ENCODE peak calls at places on chromosomes 12 and 14, in ten cellular contexts. S is OCI-LY7, Q is choroid plexus epithelial cell, M is cardiac fibroblast, I is stomach, G is esophagus squamous epithelium, D is AG04449, X is ascending aorta, O is astrocyte of the cerebellum, R is fibroblast of lung. K is an unnamed sample.

GRCh38 chr12:80781313-80781712 is 64.6 kb downstream of the MYF5 start:
- DNase-seq in S (no peak), Q (no peak), M (no peak), I (no peak), G (no peak), D (no peak), X (no peak), O (no peak), R (no peak), K (no peak)

GRCh38 chr12:18443768-18444437 is 182.6 kb downstream of the PIK3C2G start:
- DNase-seq in S (no peak), Q (peak), M (peak), I (no peak), G (no peak), D (no peak), X (no peak), O (peak), R (no peak), K (no peak)

GRCh38 chr14:30610719-30611388 is 11.3 kb upstream of the SCFD1 start:
- DNase-seq in S (peak), Q (peak), M (peak), I (peak), G (no peak), D (no peak), X (no peak), O (peak), R (peak), K (no peak)

GRCh38 chr12:119710374-119710773 is 42.4 kb downstream of the PRKAB1 start:
- DNase-seq in S (no peak), Q (no peak), M (no peak), I (peak), G (no peak), D (no peak), X (no peak), O (no peak), R (no peak), K (no peak)

GRCh38 chr12:108112815-108113556 is 16.1 kb upstream of the WSCD2 start:
- DNase-seq in S (no peak), Q (no peak), M (no peak), I (no peak), G (no peak), D (no peak), X (peak), O (no peak), R (no peak), K (no peak)

GRCh38 chr12:4779749-4780148 is 59.5 kb downstream of the GALNT8 start:
- DNase-seq in S (no peak), Q (no peak), M (no peak), I (no peak), G (no peak), D (no peak), X (no peak), O (no peak), R (no peak), K (no peak)

GRCh38 chr14:52692248-52692962 is 3.0 kb downstream of the ERO1A start:
- DNase-seq in S (peak), Q (peak), M (peak), I (no peak), G (no peak), D (no peak), X (no peak), O (no peak), R (peak), K (no peak)

GRCh38 chr12:105469701-105470100 is 139.2 kb downstream of the C12orf75 start:
- DNase-seq in S (no peak), Q (no peak), M (no peak), I (no peak), G (no peak), D (no peak), X (no peak), O (no peak), R (no peak), K (no peak)

GRCh38 chr12:104064842-104065441 is 611 bp downstream of the HCFC2 start:
- DNase-seq in S (peak), Q (peak), M (peak), I (no peak), G (no peak), D (no peak), X (no peak), O (no peak), R (peak), K (no peak)

DNA sequence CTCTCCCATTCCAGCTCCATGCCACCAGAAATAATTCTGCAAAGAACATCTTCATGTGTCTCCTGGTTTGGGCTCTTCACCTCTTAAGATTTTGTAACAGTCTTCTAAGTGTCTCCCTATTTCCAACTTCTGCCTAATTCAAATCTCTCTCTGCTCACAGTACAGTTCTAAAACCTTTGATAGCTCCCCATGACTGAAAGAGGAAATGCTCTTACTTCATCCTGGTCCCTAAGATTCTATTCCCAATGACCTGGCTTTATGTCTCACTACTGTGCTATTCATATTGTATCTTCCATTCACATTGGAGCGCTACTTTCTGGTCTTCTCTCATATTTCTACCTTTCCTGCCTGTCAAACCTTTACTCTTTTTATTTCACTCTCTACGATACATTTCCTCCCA is 1.6 kb downstream of the AMN1 start:
- DNase-seq in S (no peak), Q (no peak), M (no peak), I (no peak), G (no peak), D (no peak), X (no peak), O (no peak), R (no peak), K (no peak)
- H3K4me3 ChIP-seq in S (peak), Q (no peak), M (no peak), I (no peak), G (no peak), D (no peak), X (no peak), O (no peak), R (no peak), K (no peak)

GRCh38 chr14:92880851-92881250 is 42.1 kb upstream of the CHGA start:
- DNase-seq in S (no peak), Q (peak), M (peak), I (no peak), G (no peak), D (peak), X (no peak), O (no peak), R (peak), K (no peak)
- TF ChIP-seq CTCF in S (peak), Q (peak), M (peak), I (peak), G (peak), D (peak), X (no peak), O (peak), R (no peak), K (peak)

GRCh38 chr14:76759589-76759988 is 1.7 kb upstream of the VASH1 start:
- DNase-seq in S (no peak), Q (no peak), M (no peak), I (no peak), G (no peak), D (no peak), X (no peak), O (no peak), R (no peak), K (no peak)

GRCh38 chr14:76762617-76763361 is 1.5 kb downstream of the VASH1 start:
- DNase-seq in S (no peak), Q (no peak), M (no peak), I (no peak), G (no peak), D (no peak), X (no peak), O (no peak), R (no peak), K (no peak)

GRCh38 chr14:76761849-76762616 is 765 bp downstream of the VASH1 start:
- DNase-seq in S (no peak), Q (no peak), M (no peak), I (no peak), G (no peak), D (no peak), X (no peak), O (no peak), R (no peak), K (peak)

GRCh38 chr14:76761198-76761848 is at the start of gene VASH1:
- DNase-seq in S (no peak), Q (peak), M (peak), I (peak), G (no peak), D (no peak), X (no peak), O (peak), R (peak), K (peak)

DNA sequence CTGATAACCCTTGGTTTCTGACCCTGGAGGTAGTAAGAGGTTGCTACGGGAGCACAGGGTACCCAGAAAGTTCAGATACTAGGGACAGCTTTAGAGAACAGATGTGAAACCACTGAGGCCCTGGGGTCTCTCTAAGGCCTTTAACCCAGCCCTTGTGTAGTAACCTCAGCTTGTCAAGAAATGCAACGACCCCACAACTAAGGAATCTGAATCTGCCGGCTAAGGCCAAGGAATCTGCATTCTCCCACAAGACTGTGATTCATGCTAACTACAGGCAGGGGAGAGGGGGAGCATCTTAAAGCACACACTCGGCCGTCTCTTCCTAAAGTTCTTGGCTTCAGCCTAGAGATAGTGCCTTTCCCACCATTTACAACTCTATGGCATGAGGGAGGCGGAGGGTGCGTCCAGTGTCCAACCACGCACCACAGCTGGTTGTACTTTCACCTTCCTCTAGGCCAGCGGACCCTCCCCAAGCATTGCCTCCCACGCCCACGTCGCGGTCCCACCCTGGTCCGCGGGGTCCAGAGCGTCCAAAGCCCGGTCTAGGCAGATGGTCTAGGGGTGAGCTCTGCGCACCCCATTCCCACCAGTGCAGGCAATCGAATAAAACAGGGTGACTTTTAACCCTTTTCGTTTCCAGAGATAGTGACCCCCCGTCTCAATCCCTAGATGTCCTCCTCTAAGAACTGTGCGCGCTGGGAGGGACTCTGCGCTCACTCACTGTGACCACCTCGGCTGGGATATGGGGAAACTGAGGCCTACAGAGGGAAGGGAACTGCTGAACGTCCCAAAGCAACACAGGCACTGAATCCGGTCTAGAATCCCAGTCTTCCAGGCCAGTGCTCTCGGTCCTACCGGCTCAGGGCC is 704 bp upstream of the VASH1 start:
- DNase-seq in S (no peak), Q (no peak), M (no peak), I (no peak), G (no peak), D (no peak), X (no peak), O (no peak), R (no peak), K (no peak)
- H3K4me3 ChIP-seq in S (no peak), Q (peak), M (peak), I (peak), G (peak), D (peak), X (peak), O (peak), R (peak), K (peak)

GRCh38 chr14:43052897-43053296 is 1446.2 kb downstream of the LRFN5 start:
- DNase-seq in S (no peak), Q (no peak), M (no peak), I (no peak), G (no peak), D (no peak), X (no peak), O (no peak), R (no peak), K (no peak)

DNA sequence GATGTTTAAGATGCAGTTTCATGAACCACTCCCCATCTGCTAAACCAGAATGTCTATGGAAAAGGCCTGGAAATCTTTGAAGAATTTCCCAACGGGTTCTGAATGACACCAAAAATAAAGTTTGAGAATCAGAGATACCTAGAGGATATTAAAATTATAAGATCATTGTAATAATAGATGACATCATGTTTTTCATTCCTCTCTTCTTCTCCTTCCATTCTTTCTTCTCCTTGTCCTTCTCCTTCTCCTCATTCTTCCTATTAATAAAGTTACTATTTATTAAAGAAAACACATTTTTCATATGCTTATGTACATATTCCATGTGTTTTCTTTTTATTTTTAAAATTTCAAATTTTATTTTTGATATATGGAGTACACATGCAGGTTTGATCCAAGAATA is 1449.4 kb downstream of the LRFN5 start:
- DNase-seq in S (no peak), Q (no peak), M (no peak), I (no peak), G (no peak), D (no peak), X (no peak), O (no peak), R (no peak), K (no peak)
- TF ChIP-seq CTCF in S (no peak), Q (no peak), M (no peak), I (no peak), G (no peak), D (no peak), X (no peak), O (no peak), R (no peak), K (no peak)

DNA sequence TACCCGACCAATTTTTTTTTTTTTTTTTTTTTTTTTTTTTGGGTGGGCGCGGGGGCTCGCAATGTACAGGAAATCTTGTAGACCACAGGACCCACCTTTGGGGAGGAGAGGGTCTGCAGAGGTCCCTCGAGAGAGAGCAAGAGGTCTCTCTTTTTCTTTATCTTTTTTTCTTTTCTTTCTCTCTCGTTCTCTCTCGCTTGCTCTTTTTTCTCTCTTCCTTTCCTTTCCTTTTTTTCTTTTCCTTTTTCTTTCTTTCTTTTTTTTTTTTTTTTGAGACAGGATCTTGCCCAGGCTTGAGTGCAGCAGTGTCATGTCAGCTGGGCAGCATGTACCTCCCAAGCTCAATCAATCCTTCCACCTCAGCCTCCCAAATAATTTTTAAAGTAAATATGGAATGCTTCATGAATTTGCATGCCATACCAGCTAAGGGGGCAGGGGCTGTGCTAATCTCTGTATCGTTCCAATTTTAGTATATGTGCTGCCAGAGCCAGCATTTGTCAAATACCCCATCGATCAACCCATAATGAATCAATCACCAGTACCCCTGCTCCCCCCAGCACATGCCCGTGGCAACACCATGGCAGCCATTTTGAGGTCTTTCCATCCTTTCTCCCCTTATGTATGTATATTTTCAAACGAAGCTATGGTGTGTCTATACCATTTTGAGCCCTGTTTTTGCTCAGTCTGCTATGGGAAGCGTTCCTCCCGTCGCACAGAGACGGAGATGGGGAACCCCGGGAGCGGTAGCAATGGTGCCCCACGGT is 9.3 kb downstream of the PAPLN start:
- DNase-seq in S (no peak), Q (no peak), M (no peak), I (no peak), G (no peak), D (no peak), X (no peak), O (no peak), R (no peak), K (no peak)
- H3K4me3 ChIP-seq in S (peak), Q (peak), M (peak), I (peak), G (peak), D (peak), X (peak), O (peak), R (peak), K (peak)

DNA sequence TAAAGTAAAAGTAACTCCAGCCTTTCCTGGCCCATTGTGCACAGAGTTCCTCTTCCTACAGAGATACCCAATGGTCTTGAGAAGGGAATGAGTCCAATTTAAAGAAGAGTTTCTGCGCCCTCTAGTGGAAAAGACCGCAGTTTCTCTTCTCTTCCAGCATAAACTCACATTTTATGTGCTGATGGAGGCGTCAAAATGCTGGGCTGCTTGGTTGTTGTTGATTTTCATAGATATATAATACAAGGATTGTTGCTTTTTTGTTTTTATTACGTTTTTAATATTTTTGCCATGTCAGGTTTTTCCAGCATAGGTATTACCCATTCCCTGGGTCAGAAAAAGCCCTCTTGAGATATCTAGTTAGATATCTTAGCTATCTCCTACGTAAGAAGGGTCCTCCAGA is 356.9 kb upstream of the STXBP6 start:
- DNase-seq in S (peak), Q (peak), M (peak), I (no peak), G (no peak), D (no peak), X (no peak), O (no peak), R (no peak), K (no peak)
- TF ChIP-seq CTCF in S (peak), Q (peak), M (no peak), I (no peak), G (peak), D (no peak), X (no peak), O (peak), R (peak), K (peak)

DNA sequence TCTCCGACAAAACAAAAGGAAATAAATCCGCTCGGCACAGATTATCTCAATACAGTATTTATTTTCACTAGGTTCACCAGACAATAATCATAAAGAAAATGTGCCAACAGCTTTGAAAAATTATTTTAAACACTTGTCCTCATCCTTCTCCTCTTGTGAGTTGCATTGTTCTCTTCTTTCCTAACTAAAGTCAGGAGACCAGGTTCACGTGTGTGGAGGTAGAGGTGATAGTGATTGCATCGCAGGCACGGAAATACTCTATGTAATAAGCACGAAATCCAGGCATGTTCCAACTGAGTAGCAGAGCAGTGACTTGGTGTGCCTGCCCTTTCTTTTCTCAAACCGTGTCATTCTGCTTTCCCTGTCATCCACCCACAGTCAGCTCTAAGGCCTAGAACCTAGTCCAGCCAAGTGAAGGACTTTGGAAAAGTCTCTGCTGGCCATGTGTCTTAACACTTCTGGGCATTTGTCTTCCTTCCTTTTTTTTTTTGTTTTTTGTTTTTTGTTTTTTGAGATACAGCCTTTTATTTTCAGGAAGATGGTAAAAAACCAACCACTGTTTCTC is 939 bp upstream of the SEL1L start:
- DNase-seq in S (no peak), Q (no peak), M (no peak), I (no peak), G (no peak), D (no peak), X (no peak), O (no peak), R (no peak), K (no peak)
- H3K4me3 ChIP-seq in S (peak), Q (no peak), M (no peak), I (peak), G (no peak), D (no peak), X (no peak), O (no peak), R (no peak), K (peak)

K was measured in dorsolateral prefrontal cortex.